ENCODE peak calls at places on chromosomes 2 and 18, in five cellular contexts. W is heart right ventricle, L is esophagus muscularis mucosa, A is GM13977, T is AG09309. X is an unnamed sample.

GRCh38 chr2:238434846-238435751 is 8.4 kb downstream of the ASB1 start:
- DNase-seq in W (no peak), L (no peak), A (no peak), T (no peak), X (peak)

GRCh38 chr2:221060335-221060734 is 511.8 kb downstream of the EPHA4 start:
- DNase-seq in W (no peak), L (no peak), A (no peak), T (peak), X (no peak)

GRCh38 chr2:239597216-239597615 is 196.4 kb upstream of the HDAC4 start:
- DNase-seq in W (no peak), L (no peak), A (no peak), T (no peak), X (no peak)

GRCh38 chr2:35787302-35788031 is 568.1 kb upstream of the CRIM1 start:
- DNase-seq in W (no peak), L (no peak), A (no peak), T (no peak), X (peak)

GRCh38 chr2:217653240-217653639 is 349.6 kb downstream of the TNS1 start:
- DNase-seq in W (peak), L (no peak), A (no peak), T (peak), X (peak)

GRCh38 chr2:41395692-41396091 is 652.1 kb upstream of the PKDCC start:
- DNase-seq in W (no peak), L (no peak), A (no peak), T (no peak), X (no peak)

GRCh38 chr2:20091305-20091991 is 40.0 kb upstream of the LAPTM4A start:
- DNase-seq in W (peak), L (no peak), A (no peak), T (peak), X (peak)

GRCh38 chr18:984004-984403 is 79.3 kb downstream of the ADCYAP1 start:
- DNase-seq in W (no peak), L (no peak), A (no peak), T (no peak), X (no peak)

GRCh38 chr18:52060612-52061259 is 279.3 kb upstream of the DCC start:
- DNase-seq in W (no peak), L (no peak), A (no peak), T (no peak), X (no peak)

GRCh38 chr2:81389203-81389602 is 1084.7 kb upstream of the LRRTM1 start:
- DNase-seq in W (no peak), L (no peak), A (no peak), T (no peak), X (peak)

GRCh38 chr2:36373149-36373880 is 17.7 kb downstream of the CRIM1 start:
- DNase-seq in W (no peak), L (no peak), A (no peak), T (no peak), X (peak)

GRCh38 chr2:21135585-21135984 is 11.8 kb downstream of the TDRD15 start:
- DNase-seq in W (no peak), L (no peak), A (no peak), T (no peak), X (no peak)

GRCh38 chr2:65353046-65353445 is 79.4 kb downstream of the SPRED2 start:
- DNase-seq in W (no peak), L (peak), A (no peak), T (no peak), X (no peak)

GRCh38 chr18:45829896-45830295 is 4.4 kb downstream of the SIGLEC15 start:
- DNase-seq in W (no peak), L (no peak), A (no peak), T (no peak), X (no peak)

GRCh38 chr2:44555700-44556099 is 194.0 kb downstream of the CAMKMT start:
- DNase-seq in W (no peak), L (no peak), A (no peak), T (no peak), X (no peak)

GRCh38 chr2:128289439-128289838 is 29.2 kb downstream of the HS6ST1 start:
- DNase-seq in W (peak), L (no peak), A (no peak), T (no peak), X (no peak)

GRCh38 chr18:75854174-75854573 is 426.7 kb upstream of the SMIM21 start:
- DNase-seq in W (no peak), L (no peak), A (no peak), T (no peak), X (peak)
- TF ChIP-seq CTCF in W (no peak), L (no peak), A (peak), T (no peak), X (peak)

DNA sequence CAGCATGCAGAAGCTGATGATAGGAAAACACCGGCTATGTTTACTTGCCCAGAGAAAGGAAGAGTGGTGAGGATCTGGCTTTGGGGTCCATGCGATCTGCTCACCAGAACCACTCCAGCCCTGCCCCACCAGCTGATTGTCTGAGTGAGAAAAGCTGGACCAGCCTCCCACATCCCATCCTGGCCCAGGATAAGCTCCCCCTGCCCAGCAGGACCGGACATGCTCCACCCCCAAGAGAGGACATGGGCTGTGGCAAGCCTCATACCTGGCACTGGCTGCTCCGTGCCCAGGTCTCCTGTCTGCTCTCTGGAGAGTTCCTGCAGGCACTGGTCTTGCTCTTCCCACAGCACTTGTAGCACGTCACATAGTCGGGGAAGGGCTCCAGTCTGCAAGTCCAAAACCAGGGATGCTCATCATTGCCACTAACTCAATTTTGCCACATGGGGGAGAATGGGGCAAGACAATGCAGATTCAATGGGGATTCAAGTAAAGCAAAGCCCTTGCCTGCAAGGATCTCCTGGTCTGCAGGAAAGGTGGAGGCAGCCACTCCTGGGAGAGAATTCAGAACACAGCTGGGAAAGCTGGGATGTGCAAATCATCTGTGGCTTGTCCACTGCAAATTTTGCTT is 30.0 kb downstream of the SCTR start:
- DNase-seq in W (no peak), L (peak), A (no peak), T (no peak), X (no peak)
- TF ChIP-seq CTCF in W (no peak), L (no peak), A (no peak), T (no peak), X (no peak)

DNA sequence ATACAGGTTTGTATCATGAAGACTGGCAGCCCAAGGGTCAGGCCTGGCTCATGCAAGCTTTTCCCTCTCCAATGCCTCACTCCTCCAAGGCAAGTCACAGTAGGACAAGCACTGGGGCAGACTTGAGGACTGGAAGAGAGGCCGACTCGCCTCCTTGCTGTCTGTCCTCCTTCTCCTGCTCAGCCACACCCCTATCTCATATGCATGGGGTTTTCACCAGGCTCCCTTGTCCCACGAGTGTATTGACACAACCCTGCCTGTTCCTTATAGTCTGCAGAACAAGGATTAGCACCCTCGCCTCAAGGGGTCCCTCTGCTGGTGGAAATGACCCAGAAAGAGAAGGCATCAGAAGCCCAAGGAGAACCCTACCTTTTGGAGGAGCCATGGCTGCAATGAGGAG is 223.7 kb downstream of the SOX11 start:
- DNase-seq in W (no peak), L (peak), A (no peak), T (no peak), X (peak)
- TF ChIP-seq CTCF in W (no peak), L (no peak), A (peak), T (no peak), X (peak)

GRCh38 chr18:78883501-78883900 is 96.1 kb upstream of the SALL3 start:
- DNase-seq in W (no peak), L (peak), A (no peak), T (no peak), X (no peak)

GRCh38 chr18:78890388-78890787 is 89.2 kb upstream of the SALL3 start:
- DNase-seq in W (no peak), L (peak), A (no peak), T (no peak), X (no peak)

GRCh38 chr18:78889250-78889649 is 90.4 kb upstream of the SALL3 start:
- DNase-seq in W (no peak), L (peak), A (no peak), T (no peak), X (no peak)

GRCh38 chr18:78882585-78882984 is 97.0 kb upstream of the SALL3 start:
- DNase-seq in W (no peak), L (peak), A (no peak), T (no peak), X (no peak)

GRCh38 chr18:78884502-78884901 is 95.1 kb upstream of the SALL3 start:
- DNase-seq in W (no peak), L (peak), A (no peak), T (no peak), X (no peak)
- TF ChIP-seq CTCF in W (no peak), L (no peak), A (no peak), T (peak), X (no peak)

GRCh38 chr18:40529478-40529877 is 1425.6 kb upstream of the PIK3C3 start:
- DNase-seq in W (no peak), L (no peak), A (no peak), T (no peak), X (peak)
- TF ChIP-seq CTCF in W (no peak), L (no peak), A (no peak), T (no peak), X (peak)

GRCh38 chr2:10414000-10414451 is 34.1 kb downstream of the ODC1 start:
- DNase-seq in W (no peak), L (no peak), A (peak), T (no peak), X (peak)
- TF ChIP-seq CTCF in W (no peak), L (no peak), A (no peak), T (no peak), X (no peak)